ENCODE peak calls at places on chromosomes 11 and 22, in five cellular contexts. J is GM12865, Z is AG09309, M is Daoy, F is lung. Q is an unnamed sample.

GRCh38 chr11:84564180-84564866 is 1062.8 kb downstream of the DLG2 start:
- DNase-seq in J (peak), M (peak), F (no peak), Z (no peak), Q (no peak)

GRCh38 chr11:380491-380890 is 11.2 kb downstream of the B4GALNT4 start:
- DNase-seq in Z (no peak), F (no peak), M (no peak), J (no peak), Q (no peak)

GRCh38 chr11:132848336-132848735 is 684.0 kb downstream of the OPCML start:
- DNase-seq in Z (peak), F (no peak), J (no peak), M (no peak), Q (no peak)

GRCh38 chr11:120023120-120023519 is 114.8 kb downstream of the TRIM29 start:
- DNase-seq in F (no peak), Z (no peak), M (no peak), J (no peak), Q (no peak)

GRCh38 chr11:47333526-47333845 is 19.0 kb downstream of the MYBPC3 start:
- DNase-seq in M (no peak), F (no peak), Z (no peak), J (no peak), Q (no peak)

GRCh38 chr11:64449381-64450167 is 90.6 kb downstream of the RPS6KA4 start:
- DNase-seq in F (peak), M (peak), Z (no peak), J (peak), Q (peak)

GRCh38 chr22:20946080-20946986 is 20.7 kb upstream of the AIFM3 start:
- DNase-seq in Z (no peak), F (peak), J (no peak), M (peak), Q (no peak)

GRCh38 chr11:130383363-130384168 is 44.8 kb downstream of the ADAMTS8 start:
- DNase-seq in Z (peak), J (no peak), F (no peak), M (peak), Q (no peak)

GRCh38 chr11:103631841-103632240 is 404.6 kb upstream of the DDI1 start:
- DNase-seq in Z (no peak), M (no peak), J (no peak), F (no peak), Q (no peak)

GRCh38 chr11:15826826-15827225 is 529.5 kb downstream of the SOX6 start:
- DNase-seq in F (peak), J (peak), M (peak), Z (no peak), Q (no peak)

GRCh38 chr11:1694064-1694845 is 2.7 kb upstream of the KRTAP5-6 start:
- DNase-seq in M (peak), J (peak), Z (no peak), F (peak), Q (peak)

GRCh38 chr11:65585396-65586246 is 9.8 kb downstream of the EHBP1L1 start:
- DNase-seq in M (no peak), J (no peak), F (no peak), Z (no peak), Q (no peak)

GRCh38 chr22:50202130-50202671 is 1.4 kb downstream of the SELENOO start:
- DNase-seq in F (no peak), M (no peak), Z (no peak), J (no peak), Q (no peak)

GRCh38 chr11:69984457-69985261 is 93.5 kb upstream of the ANO1 start:
- DNase-seq in M (no peak), F (no peak), J (no peak), Z (no peak), Q (no peak)

GRCh38 chr11:27703453-27703852 is 3.2 kb upstream of the BDNF start:
- DNase-seq in J (no peak), Z (no peak), M (peak), F (no peak), Q (no peak)

GRCh38 chr11:108289699-108290098 is 66.8 kb downstream of the ATM start:
- DNase-seq in J (peak), Z (no peak), M (no peak), F (no peak), Q (no peak)

GRCh38 chr22:19873138-19873959 is 18.7 kb upstream of the GNB1L start:
- DNase-seq in M (peak), Z (no peak), F (no peak), J (no peak), Q (peak)

GRCh38 chr11:71248656-71249055 is 3.7 kb downstream of the SHANK2 start:
- DNase-seq in Z (no peak), M (no peak), J (no peak), F (no peak), Q (no peak)

GRCh38 chr11:8631395-8632110 is 37.5 kb upstream of the STK33 start:
- DNase-seq in Z (peak), F (no peak), J (no peak), M (peak), Q (no peak)

GRCh38 chr11:67345949-67346819 is 7.2 kb downstream of the POLD4 start:
- DNase-seq in Z (peak), M (peak), J (peak), F (peak), Q (peak)

GRCh38 chr11:38990841-38991240 is 2392.8 kb upstream of the RAG2 start:
- DNase-seq in J (no peak), M (no peak), Z (no peak), F (no peak), Q (no peak)

GRCh38 chr11:10328314-10329090 is 23.6 kb downstream of the ADM start:
- DNase-seq in F (no peak), J (no peak), M (peak), Z (peak), Q (no peak)

GRCh38 chr11:83648610-83649467 is 362.7 kb upstream of the CCDC90B start:
- DNase-seq in F (no peak), M (no peak), Z (no peak), J (no peak), Q (no peak)

GRCh38 chr22:41197808-41198585 is 7.1 kb upstream of the L3MBTL2 start:
- DNase-seq in J (no peak), M (peak), F (no peak), Z (no peak), Q (peak)

GRCh38 chr22:41905411-41906202 is 9.3 kb downstream of the SHISA8 start:
- DNase-seq in J (no peak), M (no peak), F (no peak), Z (no peak), Q (no peak)

GRCh38 chr11:2934611-2935239 is 5.5 kb upstream of the PHLDA2 start:
- DNase-seq in F (no peak), M (no peak), J (no peak), Z (no peak), Q (no peak)

GRCh38 chr22:24588370-24588755 is 4.5 kb downstream of the LRRC75B start:
- DNase-seq in M (no peak), Z (no peak), F (no peak), J (no peak), Q (no peak)

GRCh38 chr11:129278586-129279319 is 86.6 kb upstream of the ARHGAP32 start:
- DNase-seq in Z (no peak), J (no peak), M (peak), F (no peak), Q (peak)

GRCh38 chr11:94112182-94112960 is 16.3 kb upstream of the PANX1 start:
- DNase-seq in J (no peak), M (no peak), F (no peak), Z (no peak), Q (no peak)

GRCh38 chr11:112279901-112280267 is 19.2 kb upstream of the PLET1 start:
- DNase-seq in F (peak), Z (no peak), M (peak), J (peak), Q (peak)

GRCh38 chr11:46265764-46266163 is 11.7 kb upstream of the CREB3L1 start:
- DNase-seq in J (peak), M (no peak), F (no peak), Z (no peak), Q (no peak)

GRCh38 chr11:12723410-12724297 is 49.4 kb downstream of the TEAD1 start:
- DNase-seq in Z (no peak), F (peak), J (no peak), M (peak), Q (no peak)

GRCh38 chr11:2575611-2576051 is 124.2 kb downstream of the KCNQ1OT1 start:
- DNase-seq in J (no peak), M (no peak), F (no peak), Z (no peak), Q (peak)

GRCh38 chr22:46088541-46089311 is 61.6 kb upstream of the PPARA start:
- DNase-seq in M (peak), J (no peak), F (no peak), Z (peak), Q (no peak)

GRCh38 chr11:64320556-64320955 is 2.6 kb downstream of the PRDX5 start:
- DNase-seq in M (no peak), J (no peak), Z (no peak), F (no peak), Q (no peak)

GRCh38 chr11:65446446-65447277 is 24.1 kb downstream of the NEAT1 start:
- DNase-seq in Z (peak), J (no peak), M (no peak), F (peak), Q (no peak)